ENCODE peak calls at places on chromosomes 2 and 18, in four cellular contexts. E is K562, S is GM12891, C is GM12878. P is an unnamed sample.
A peak's percentile ranks its signal among the peaks of the same experiment; 100 is the strongest.

GRCh38 chr2:29347774-29348465 is 232.7 kb downstream of the CLIP4 start:
- DNase-seq in C (no peak), E (no peak), S (no peak), P (no peak)

GRCh38 chr2:207624170-207625013 is 802 bp downstream of the METTL21A start:
- DNase-seq in C (no peak), E (peak; percentile 10), S (no peak), P (peak; percentile 84)

GRCh38 chr2:29841386-29842004 is 79.9 kb downstream of the ALK start:
- DNase-seq in C (peak; percentile 7), S (peak; percentile 9), E (peak; percentile 72), P (peak; percentile 1)

GRCh38 chr2:224252601-224253000 is 149.3 kb downstream of the FAM124B start:
- DNase-seq in E (no peak), C (no peak), S (no peak), P (no peak)

GRCh38 chr2:111106720-111107119 is 14.0 kb upstream of the BCL2L11 start:
- DNase-seq in S (no peak), E (no peak), C (no peak), P (no peak)

GRCh38 chr2:134405641-134406081 is 151.8 kb downstream of the MGAT5 start:
- DNase-seq in E (no peak), C (no peak), S (no peak), P (no peak)

GRCh38 chr2:172095146-172095904 is 7.4 kb downstream of the DLX2 start:
- DNase-seq in E (no peak), S (no peak), C (no peak), P (peak; percentile 60)

GRCh38 chr18:35470440-35470839 is 27.3 kb downstream of the INO80C start:
- DNase-seq in C (no peak), E (no peak), S (no peak), P (no peak)

GRCh38 chr18:56873441-56874140 is 222.4 kb downstream of the WDR7 start:
- DNase-seq in C (no peak), S (no peak), E (no peak), P (no peak)

GRCh38 chr2:8985561-8986326 is 17.7 kb downstream of the MBOAT2 start:
- DNase-seq in S (no peak), E (no peak), C (no peak), P (no peak)

GRCh38 chr2:20456049-20456665 is 9.3 kb downstream of the RHOB start:
- DNase-seq in E (no peak), C (no peak), S (no peak), P (no peak)

DNA sequence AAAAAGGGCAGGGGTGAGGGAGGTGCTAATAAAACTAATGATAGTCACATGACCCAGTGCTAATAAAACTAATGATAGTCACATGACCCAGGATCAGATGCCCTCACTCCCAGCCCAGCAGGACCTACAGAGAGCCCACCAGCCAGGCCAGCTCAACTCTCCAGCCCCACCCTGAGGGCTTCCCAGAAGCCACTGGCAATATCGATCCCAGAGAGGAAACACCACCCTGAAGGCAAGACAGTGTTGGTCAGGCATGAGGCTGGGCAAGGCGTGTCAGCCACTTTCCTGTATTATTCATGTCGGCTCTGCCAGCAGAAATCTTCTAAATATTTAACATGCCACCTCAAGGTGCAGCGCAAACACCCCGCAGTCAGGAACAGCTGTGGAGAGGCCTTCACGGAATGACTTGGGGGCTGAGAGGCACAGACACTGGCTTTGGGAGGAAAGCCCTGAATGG is 1.5 kb downstream of the REEP1 start:
- DNase-seq in S (no peak), C (no peak), E (no peak), P (no peak)
- TF ChIP-seq SPI1 in S (no peak), C (no peak), E (no peak), P (no peak)

DNA sequence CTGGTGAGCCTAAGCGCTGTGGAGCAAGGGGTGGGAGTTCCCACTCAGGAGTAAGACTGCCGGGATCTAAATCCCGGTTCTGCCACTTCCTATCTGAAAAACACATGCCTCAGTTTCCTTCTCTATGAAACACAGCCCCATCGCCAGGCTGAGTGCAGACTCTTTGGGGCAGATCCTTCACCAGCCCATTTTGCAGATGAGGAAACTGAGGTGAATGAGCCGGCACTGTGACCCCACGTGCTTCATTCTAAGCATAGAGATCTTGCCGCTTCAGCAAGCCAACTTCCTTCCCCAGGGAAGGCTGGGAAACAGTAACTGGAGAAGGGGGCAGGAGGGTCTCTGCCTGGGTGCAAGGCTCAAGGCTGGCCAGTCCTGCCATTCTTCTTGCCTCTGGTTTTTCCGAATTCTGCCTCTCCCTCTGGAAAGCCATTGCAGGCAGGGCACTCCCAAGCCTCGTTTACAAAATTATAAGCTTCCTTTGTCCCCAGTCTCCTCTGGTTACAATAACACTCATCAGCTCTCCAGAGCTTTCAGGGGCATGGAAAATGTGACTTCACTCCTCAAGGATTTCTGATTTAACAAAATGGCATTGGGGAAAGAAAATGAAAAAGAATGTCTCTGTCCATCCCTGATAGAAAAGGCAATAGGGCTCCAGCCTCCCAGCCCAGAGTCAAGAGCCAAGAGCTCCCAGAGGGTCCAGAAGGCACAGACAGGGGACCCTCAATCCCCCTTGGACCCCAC is 249.2 kb downstream of the TNS1 start:
- DNase-seq in S (no peak), C (no peak), E (no peak), P (no peak)
- TF ChIP-seq SPI1 in S (no peak), C (no peak), E (no peak), P (no peak)

GRCh38 chr2:127308586-127309138 is 14.7 kb upstream of the ERCC3 start:
- DNase-seq in E (no peak), S (no peak), C (no peak), P (no peak)
- TF ChIP-seq SPI1 in E (no peak), S (no peak), C (no peak), P (no peak)

GRCh38 chr18:46374850-46375249 is 270.7 kb downstream of the HAUS1 start:
- DNase-seq in S (no peak), E (peak; percentile 22), C (no peak), P (no peak)
- TF ChIP-seq SPI1 in S (no peak), E (no peak), C (no peak), P (no peak)

GRCh38 chr18:58502628-58503027 is 126.3 kb downstream of the ALPK2 start:
- DNase-seq in S (no peak), E (no peak), C (no peak), P (no peak)
- TF ChIP-seq SPI1 in S (no peak), E (no peak), C (no peak), P (no peak)

GRCh38 chr2:70468898-70469297 is 84.7 kb downstream of the TGFA start:
- DNase-seq in S (no peak), E (no peak), C (no peak), P (no peak)

GRCh38 chr2:70469961-70470360 is 83.7 kb downstream of the TGFA start:
- DNase-seq in C (no peak), S (no peak), E (no peak), P (no peak)

GRCh38 chr2:70469435-70469834 is 84.2 kb downstream of the TGFA start:
- DNase-seq in E (no peak), S (no peak), C (no peak), P (no peak)

GRCh38 chr2:70467237-70467636 is 86.4 kb downstream of the TGFA start:
- DNase-seq in E (no peak), C (no peak), S (no peak), P (no peak)

GRCh38 chr2:70467831-70468810 is 85.5 kb downstream of the TGFA start:
- DNase-seq in E (no peak), S (no peak), C (no peak), P (no peak)
- TF ChIP-seq SPI1 in E (no peak), S (no peak), C (no peak), P (peak; percentile 67)

DNA sequence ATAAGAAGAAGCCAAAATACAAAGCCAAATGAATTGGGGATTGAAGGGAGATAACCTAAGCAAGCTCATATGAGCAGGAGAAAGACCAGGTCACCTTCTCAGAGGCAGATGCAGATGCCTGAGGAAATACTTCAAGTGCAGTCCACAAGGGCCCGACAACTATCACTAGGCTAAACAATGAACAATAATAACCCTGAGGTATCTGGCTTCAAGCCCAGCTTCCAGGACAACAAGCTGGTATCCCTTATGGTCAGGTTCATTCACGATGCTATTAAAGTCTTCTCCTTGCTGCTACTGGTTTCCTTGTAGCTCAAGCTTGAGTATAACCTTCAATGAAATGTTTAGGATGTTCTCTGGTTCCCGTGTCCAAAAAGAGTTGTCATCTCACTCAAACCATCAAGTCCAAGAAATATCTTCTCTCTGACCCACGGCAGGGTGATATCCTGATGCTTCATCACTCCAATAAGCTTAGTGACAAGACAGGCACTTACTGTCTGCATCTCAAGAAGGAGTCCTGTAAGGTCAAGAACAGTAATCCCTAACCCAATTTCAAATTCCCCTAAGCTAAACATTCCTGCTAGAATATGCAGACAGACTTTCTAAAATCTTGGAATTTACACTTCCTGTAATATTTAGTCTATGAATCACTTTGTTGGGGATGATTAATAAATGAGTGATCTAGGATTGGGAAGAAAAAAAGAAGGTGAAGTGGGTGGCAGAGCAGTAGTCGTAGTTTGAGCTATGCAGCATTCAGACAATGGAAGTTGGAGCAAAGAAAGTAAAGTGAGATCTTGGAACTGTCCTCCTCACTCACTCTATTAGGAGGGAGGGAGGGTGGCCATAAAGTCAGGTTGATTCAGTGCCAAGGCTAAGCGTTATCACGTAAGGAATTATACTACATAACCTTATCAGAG is 33.1 kb downstream of the CHN1 start:
- DNase-seq in S (no peak), E (no peak), C (no peak), P (no peak)
- TF ChIP-seq SPI1 in S (no peak), E (no peak), C (no peak), P (no peak)

GRCh38 chr18:9237982-9238381 is 96.6 kb upstream of the TWSG1 start:
- DNase-seq in S (no peak), E (no peak), C (no peak), P (no peak)
- TF ChIP-seq SPI1 in S (no peak), E (no peak), C (no peak), P (no peak)

GRCh38 chr2:27370026-27370815 is at the start of the genes EIF2B4 and SNX17:
- DNase-seq in S (peak; percentile 94), C (peak; percentile 97), E (peak; percentile 87), P (peak; percentile 98)

GRCh38 chr2:27363933-27364332 is 6.2 kb downstream of the EIF2B4 start:
- DNase-seq in E (no peak), S (no peak), C (no peak), P (no peak)

GRCh38 chr2:27370816-27371620 is 602 bp downstream of the SNX17 start:
- DNase-seq in S (peak; percentile 26), C (peak; percentile 32), E (peak; percentile 73), P (peak; percentile 70)

GRCh38 chr2:27372937-27373336 is 2.5 kb downstream of the SNX17 start:
- DNase-seq in E (no peak), S (no peak), C (no peak), P (no peak)

GRCh38 chr2:27369471-27370025 is 590 bp downstream of the EIF2B4 start:
- DNase-seq in S (no peak), E (no peak), C (no peak), P (peak; percentile 54)
- TF ChIP-seq SPI1 in S (no peak), E (no peak), C (no peak), P (no peak)